ENCODE peak calls at places on chromosomes 3 and 15, in nine cellular contexts. M is activated T-helper 1 cell treated with anti-CD3 and anti-CD28 coated beads, Interleukin-2, amount 50 U/mL, for 16 hours; Z is amniotic stem cell; A is stimulated activated naive CD8-positive, alpha-beta T cell treated with anti-CD3 and anti-CD28 coated beads, Interleukin-15, Interleukin-2, amounts not matched to agents 100 U/mL and 50 U/mL, for 24 hours; C is NCI-H1105; H is stimulated activated CD4-positive, alpha-beta T cell treated with anti-CD3 and anti-CD28 coated beads, Interleukin-12 subunit alpha, Interleukin-12 subunit beta, amount 100 ng/mL, for 24 hours; R is CD4-positive, alpha-beta T cell; N is cardiac muscle cell; W is stimulated activated CD8-positive, alpha-beta memory T cell treated with anti-CD3 and anti-CD28 coated beads, Interleukin-15, amount 100 ng/mL, for 24 hours. Q is an unnamed sample.

GRCh38 chr3:49906004-49906860 is 2.6 kb upstream of the MST1R start:
- DNase-seq in M (peak; percentile 11), Z (peak; percentile 12), A (peak; percentile 65), C (no peak), H (no peak), R (peak; percentile 31), N (peak; percentile 55), W (no peak), Q (peak; percentile 56)

GRCh38 chr3:177470200-177470941 is 273.1 kb upstream of the TBL1XR1 start:
- DNase-seq in M (no peak), Z (peak; percentile 70), A (no peak), C (no peak), H (no peak), R (no peak), N (no peak), W (no peak), Q (no peak)

GRCh38 chr15:66405605-66406004 is 18.9 kb downstream of the MAP2K1 start:
- DNase-seq in M (no peak), Z (no peak), A (no peak), C (no peak), H (no peak), R (no peak), N (no peak), W (no peak), Q (no peak)

GRCh38 chr3:157626817-157627216 is 123.6 kb upstream of the VEPH1 start:
- DNase-seq in M (no peak), Z (no peak), A (no peak), C (peak; percentile 34), H (no peak), R (no peak), N (no peak), W (no peak), Q (no peak)

GRCh38 chr3:195546130-195546560 is 3.0 kb upstream of the PPP1R2 start:
- DNase-seq in M (no peak), Z (peak; percentile 69), A (peak; percentile 46), C (no peak), H (no peak), R (no peak), N (no peak), W (no peak), Q (no peak)

GRCh38 chr3:123314409-123315270 is 112.9 kb downstream of the SEC22A start:
- DNase-seq in M (no peak), Z (no peak), A (no peak), C (no peak), H (no peak), R (no peak), N (no peak), W (no peak), Q (no peak)

GRCh38 chr3:38153986-38154608 is 11.2 kb upstream of the OXSR1 start:
- DNase-seq in M (no peak), Z (no peak), A (no peak), C (no peak), H (no peak), R (no peak), N (no peak), W (no peak), Q (no peak)

GRCh38 chr3:132464066-132464465 is 46.8 kb downstream of the DNAJC13 start:
- DNase-seq in M (no peak), Z (no peak), A (no peak), C (no peak), H (no peak), R (no peak), N (no peak), W (no peak), Q (no peak)

GRCh38 chr3:168524129-168524528 is 428.4 kb upstream of the GOLIM4 start:
- DNase-seq in M (no peak), Z (no peak), A (no peak), C (no peak), H (no peak), R (no peak), N (no peak), W (no peak), Q (no peak)

GRCh38 chr3:142115927-142116668 is 33.2 kb downstream of the TFDP2 start:
- DNase-seq in M (no peak), Z (no peak), A (no peak), C (no peak), H (no peak), R (no peak), N (no peak), W (no peak), Q (no peak)

GRCh38 chr3:59641169-59641914 is 591.5 kb upstream of the CFAP20DC start:
- DNase-seq in M (no peak), Z (no peak), A (no peak), C (no peak), H (no peak), R (no peak), N (no peak), W (no peak), Q (no peak)

GRCh38 chr15:101088788-101089578 is 162.9 kb downstream of the CHSY1 start:
- DNase-seq in M (peak; percentile 66), Z (no peak), A (peak; percentile 90), C (peak; percentile 75), H (peak; percentile 59), R (peak; percentile 77), N (peak; percentile 71), W (peak; percentile 92), Q (peak; percentile 92)

Q was measured in HEK293T.